ENCODE peak calls at places on chromosome 13, in five cellular contexts. O, J, I, B and V are unnamed samples.

GRCh38 chr13:99320693-99321481 is 13.7 kb upstream of the GPR183 start:
- DNase-seq in J (no peak), B (peak; percentile 92), O (no peak), I (no peak), V (no peak)

GRCh38 chr13:30065181-30065580 is 214.8 kb upstream of the UBL3 start:
- DNase-seq in I (no peak), J (no peak), O (no peak), B (peak; percentile 16), V (no peak)

GRCh38 chr13:85137516-85137915 is 661.7 kb downstream of the SLITRK6 start:
- DNase-seq in J (no peak), I (no peak), B (no peak), O (no peak), V (no peak)

GRCh38 chr13:38690231-38690630 is 3.4 kb downstream of the FREM2 start:
- DNase-seq in O (no peak), B (no peak), I (no peak), J (no peak), V (no peak)

GRCh38 chr13:94712812-94713555 is 639 bp upstream of the SOX21 start:
- DNase-seq in O (peak; percentile 50), J (no peak), I (no peak), B (peak; percentile 70), V (no peak)

GRCh38 chr13:20435616-20436368 is 89.9 kb downstream of the CRYL1 start:
- DNase-seq in J (no peak), O (no peak), I (no peak), B (no peak), V (no peak)

GRCh38 chr13:85597790-85598500 is 201.3 kb downstream of the SLITRK6 start:
- DNase-seq in O (no peak), B (no peak), I (no peak), J (no peak), V (no peak)

GRCh38 chr13:114015111-114015551 is 41.3 kb upstream of the C13orf46 start:
- DNase-seq in I (no peak), O (no peak), B (no peak), J (no peak), V (no peak)

GRCh38 chr13:60164490-60164889 is 762 bp upstream of the DIAPH3 start:
- DNase-seq in I (no peak), B (peak; percentile 38), J (no peak), O (no peak), V (no peak)

GRCh38 chr13:99959538-99960230 is 11.9 kb downstream of the ZIC5 start:
- DNase-seq in J (no peak), I (no peak), O (no peak), B (peak; percentile 37), V (no peak)

GRCh38 chr13:76816394-76816793 is 69.8 kb downstream of the KCTD12 start:
- DNase-seq in J (no peak), O (no peak), I (no peak), B (no peak), V (no peak)

GRCh38 chr13:97259787-97260641 is 37.9 kb downstream of the MBNL2 start:
- DNase-seq in I (no peak), B (peak; percentile 69), J (no peak), O (no peak), V (no peak)

GRCh38 chr13:43019811-43020210 is 3.6 kb upstream of the DNAJC15 start:
- DNase-seq in O (no peak), J (no peak), I (no peak), B (no peak), V (no peak)

GRCh38 chr13:113586661-113587479 is 2.3 kb downstream of the TFDP1 start:
- DNase-seq in J (no peak), I (no peak), B (no peak), O (no peak), V (no peak)

GRCh38 chr13:112450118-112450517 is 74.0 kb downstream of the SPACA7 start:
- DNase-seq in B (no peak), J (no peak), I (peak; percentile 24), O (no peak), V (no peak)

GRCh38 chr13:19573072-19573716 is 11.9 kb upstream of the TPTE2 start:
- DNase-seq in B (no peak), J (no peak), O (no peak), I (no peak), V (no peak)

GRCh38 chr13:49580980-49581680 is 4.2 kb downstream of the RCBTB1 start:
- DNase-seq in J (no peak), O (no peak), B (no peak), I (no peak), V (no peak)

GRCh38 chr13:112761701-112762689 is 72.2 kb downstream of the ATP11A start:
- DNase-seq in J (no peak), B (no peak), O (no peak), I (peak; percentile 59), V (no peak)

GRCh38 chr13:72763411-72763810 is 18.3 kb downstream of the DIS3 start:
- DNase-seq in B (peak; percentile 8), O (no peak), J (no peak), I (no peak), V (no peak)

GRCh38 chr13:71514900-71515598 is 352.0 kb downstream of the DACH1 start:
- DNase-seq in J (no peak), I (no peak), B (no peak), O (no peak), V (no peak)

DNA sequence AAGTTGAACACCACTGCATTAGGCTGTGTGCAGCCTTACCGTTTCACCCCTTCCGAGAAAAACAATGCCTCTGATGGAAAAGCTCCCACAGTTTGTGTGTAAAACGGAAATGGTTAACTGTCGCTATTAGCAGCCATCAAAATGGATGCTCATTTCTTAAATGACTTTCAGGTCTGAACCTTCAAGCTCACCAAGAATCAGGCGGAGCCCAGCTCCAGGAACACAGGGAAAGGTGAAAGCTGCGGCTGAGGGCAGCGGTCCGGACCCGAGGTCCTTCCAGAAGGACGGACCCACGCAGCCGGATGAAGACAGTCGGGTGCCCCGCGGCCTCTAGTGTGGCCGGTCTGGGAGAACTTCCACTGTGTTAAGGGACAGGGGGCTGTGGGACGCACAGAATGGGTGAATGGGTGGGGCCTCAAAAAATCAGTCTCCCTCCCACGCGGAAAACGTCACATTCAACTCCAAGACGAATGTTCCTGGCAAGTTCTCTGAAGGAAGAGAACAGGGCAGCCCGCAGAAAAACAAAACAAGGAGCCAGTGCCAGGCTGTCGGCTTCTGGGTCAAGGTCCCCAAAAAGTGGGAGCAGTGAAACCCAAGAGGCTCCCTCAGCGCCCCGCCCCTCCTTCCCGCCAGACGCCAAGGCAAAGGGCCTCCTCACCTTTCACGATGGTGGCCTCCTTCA is 4.9 kb downstream of the IRS2 start:
- DNase-seq in B (peak; percentile 71), I (no peak), J (no peak), O (no peak), V (no peak)
- H3K4me1 ChIP-seq in B (peaks cover 40% of the 10 kb centered on the region), I (peaks cover 27% of the 10 kb centered on the region), J (peaks cover 68% of the 10 kb centered on the region), O (no peaks in the 10 kb centered on the region), V (peaks cover 24% of the 10 kb centered on the region)

DNA sequence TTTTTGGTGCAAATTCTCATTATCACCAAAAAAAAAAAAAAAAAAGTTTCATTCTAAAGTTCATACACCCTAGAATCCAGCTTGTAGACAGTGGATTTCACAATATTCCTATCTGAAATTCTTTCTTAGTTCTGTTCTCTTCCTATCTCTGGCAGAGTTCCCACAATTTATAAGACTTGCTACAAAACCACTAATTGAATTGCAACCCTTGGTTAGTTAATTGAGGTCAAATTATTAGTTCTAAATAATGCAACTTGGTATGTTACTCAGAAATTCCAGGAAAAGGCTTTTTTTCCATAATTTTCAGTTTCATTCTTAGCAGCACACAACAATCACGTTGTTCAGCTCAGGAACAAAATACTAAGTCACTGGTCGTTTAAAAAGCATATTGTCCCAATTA is 58.5 kb downstream of the SPATA13 start:
- DNase-seq in J (no peak), B (no peak), I (no peak), O (no peak), V (no peak)
- H3K36me3 ChIP-seq in J (peaks cover 14% of the 10 kb centered on the region), B (no peaks in the 10 kb centered on the region), I (no peaks in the 10 kb centered on the region), O (no peaks in the 10 kb centered on the region), V (no peaks in the 10 kb centered on the region)

DNA sequence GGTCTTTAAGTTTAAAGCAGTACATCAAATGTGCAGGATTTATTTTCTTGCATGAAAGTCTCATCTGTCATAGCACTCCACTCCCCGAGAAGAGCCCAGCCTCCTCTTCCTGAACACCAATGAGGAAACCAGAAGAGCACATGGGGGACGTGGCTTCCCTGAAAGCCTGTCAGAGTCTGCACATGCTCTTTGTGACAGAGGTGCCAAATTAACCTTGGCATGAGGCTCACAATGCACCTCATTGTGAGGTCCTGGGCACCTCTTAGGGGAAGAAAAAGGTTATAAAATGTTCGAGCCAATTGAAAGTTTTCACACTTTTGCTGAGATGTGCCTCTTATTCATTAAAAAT is 141.3 kb upstream of the RFC3 start:
- DNase-seq in O (peak; percentile 65), I (peak; percentile 53), J (no peak), B (peak; percentile 69), V (peak; percentile 69)
- H3K4me3 ChIP-seq in O (peak overlapping the region; percentile 77), I (no peak overlapping the region), J (peak overlapping the region; percentile 48), B (peak overlapping the region; percentile 77), V (peak overlapping the region; percentile 34)

GRCh38 chr13:33212396-33212795 is 73.2 kb downstream of the STARD13 start:
- DNase-seq in B (no peak), J (no peak), I (no peak), O (no peak), V (no peak)
- H3K4me1 ChIP-seq in B (peaks cover 34% of the 10 kb centered on the region), J (peaks cover 25% of the 10 kb centered on the region), I (peaks cover 16% of the 10 kb centered on the region), O (peaks cover 27% of the 10 kb centered on the region), V (peaks cover 3% of the 10 kb centered on the region)

GRCh38 chr13:110624766-110625756 is 9.7 kb downstream of the NAXD start:
- DNase-seq in I (no peak), J (no peak), O (no peak), B (no peak), V (no peak)

GRCh38 chr13:110625771-110626321 is 10.5 kb downstream of the NAXD start:
- DNase-seq in B (no peak), J (no peak), O (no peak), I (no peak), V (no peak)

GRCh38 chr13:110627761-110628476 is 12.6 kb downstream of the NAXD start:
- DNase-seq in O (no peak), B (no peak), I (no peak), J (no peak), V (no peak)

GRCh38 chr13:110627351-110627750 is 12.0 kb downstream of the NAXD start:
- DNase-seq in B (no peak), J (no peak), O (no peak), I (no peak), V (no peak)

DNA sequence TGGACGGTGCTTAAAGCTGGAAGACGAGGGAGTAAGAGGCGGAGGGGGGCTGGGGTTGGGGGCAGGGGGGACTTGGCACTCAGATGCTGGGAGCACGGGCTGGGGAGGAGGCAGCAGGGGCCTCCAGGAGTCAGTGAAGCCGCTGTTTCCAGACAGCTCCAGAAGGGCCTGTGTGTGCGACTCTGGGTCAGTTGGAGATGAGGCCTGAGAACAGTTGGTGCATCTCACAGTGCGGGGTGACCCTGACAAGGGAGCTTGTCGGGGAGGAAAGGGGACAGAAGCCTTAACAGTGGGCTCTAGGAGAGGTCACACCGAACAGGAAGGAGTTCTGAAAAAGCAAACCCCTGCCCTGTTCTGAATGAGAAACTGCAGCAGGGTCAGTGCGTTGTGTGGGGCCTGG is 11.2 kb downstream of the NAXD start:
- DNase-seq in B (no peak), I (no peak), O (no peak), J (no peak), V (no peak)
- H3K36me3 ChIP-seq in B (peaks cover 7% of the 10 kb centered on the region), I (peaks cover 3% of the 10 kb centered on the region), O (peaks cover 43% of the 10 kb centered on the region), J (peaks cover 60% of the 10 kb centered on the region), V (peaks cover 37% of the 10 kb centered on the region)